ENCODE peak calls at places on chromosome 1, in four cellular contexts. A is effector memory CD4-positive, alpha-beta T cell; R is neural progenitor cell; L is gastrocnemius medialis. Q is an unnamed sample.
A peak's percentile ranks its signal among the peaks of the same experiment; 100 is the strongest.

GRCh38 chr1:78275906-78276690 is 214.7 kb upstream of the PTGFR start:
- DNase-seq in R (no peak), A (no peak), L (no peak), Q (no peak)

GRCh38 chr1:114695430-114696093 is at the start of gene AMPD1:
- DNase-seq in A (no peak), R (no peak), L (no peak), Q (no peak)

GRCh38 chr1:65392497-65392896 is 28.0 kb upstream of the LEPR start:
- DNase-seq in R (no peak), L (peak; percentile 2), A (no peak), Q (no peak)

GRCh38 chr1:186304982-186305949 is 69.8 kb downstream of the TPR start:
- DNase-seq in R (peak; percentile 44), L (no peak), A (no peak), Q (no peak)

GRCh38 chr1:93506140-93506539 is 58.2 kb downstream of the FNBP1L start:
- DNase-seq in L (no peak), A (no peak), R (no peak), Q (no peak)

GRCh38 chr1:94819945-94820746 is at the start of gene SLC44A3:
- DNase-seq in L (no peak), A (no peak), R (peak; percentile 82), Q (no peak)

GRCh38 chr1:227883641-227884301 is 64.0 kb downstream of the WNT9A start:
- DNase-seq in L (no peak), R (no peak), A (no peak), Q (peak; percentile 1)

GRCh38 chr1:239140968-239141367 is 245.4 kb upstream of the CHRM3 start:
- DNase-seq in L (no peak), A (no peak), R (no peak), Q (no peak)

GRCh38 chr1:74505133-74505532 is 7.3 kb downstream of the LRRC53 start:
- DNase-seq in A (no peak), R (peak; percentile 71), L (no peak), Q (no peak)

GRCh38 chr1:92480200-92480812 is 6.4 kb downstream of the GFI1 start:
- DNase-seq in L (no peak), A (no peak), R (peak; percentile 35), Q (no peak)

GRCh38 chr1:92479587-92479986 is 7.1 kb downstream of the GFI1 start:
- DNase-seq in L (no peak), A (no peak), R (no peak), Q (no peak)

GRCh38 chr1:92482404-92482664 is 4.4 kb downstream of the GFI1 start:
- DNase-seq in A (no peak), L (no peak), R (no peak), Q (no peak)

GRCh38 chr1:92481598-92482403 is 4.9 kb downstream of the GFI1 start:
- DNase-seq in A (no peak), L (no peak), R (peak; percentile 59), Q (no peak)

DNA sequence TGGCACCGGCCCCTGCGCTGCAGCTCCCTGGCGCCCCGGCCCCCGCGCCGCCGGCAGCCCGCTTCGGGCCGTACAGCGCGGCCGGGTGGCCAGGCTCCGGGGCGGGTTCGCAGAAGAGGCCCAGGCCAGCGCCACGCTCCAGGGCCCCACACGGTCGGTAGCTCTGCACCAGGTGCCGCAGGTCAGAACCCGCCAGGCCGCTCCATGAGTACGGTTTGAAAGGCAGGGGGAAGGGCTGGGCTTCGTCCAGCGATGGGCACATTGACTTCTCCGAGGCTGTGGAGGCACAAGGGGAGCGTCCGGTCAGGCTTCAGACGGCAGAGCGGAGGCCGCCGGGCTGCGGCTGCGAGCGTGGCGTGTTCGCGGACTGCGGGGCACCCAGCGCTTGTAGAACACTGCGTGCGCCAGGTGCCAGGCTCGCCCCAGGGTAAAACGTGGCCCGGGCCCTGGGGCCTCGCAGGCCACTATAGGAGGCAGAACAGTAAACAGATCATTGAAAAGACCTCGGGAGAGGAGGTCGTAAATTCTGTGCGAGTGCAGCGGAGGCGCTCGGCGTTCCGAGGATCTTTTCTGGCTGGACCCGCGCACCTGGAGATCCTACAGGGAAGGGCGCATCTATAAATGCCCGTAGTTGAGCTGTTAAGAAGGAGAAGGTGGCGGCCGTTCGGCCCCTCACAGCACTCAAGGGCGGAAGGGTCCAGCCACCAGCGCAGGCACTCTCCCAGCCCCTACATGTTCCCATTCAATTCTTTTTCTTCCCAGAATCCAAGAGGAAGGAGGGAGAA is 5.7 kb downstream of the GFI1 start:
- DNase-seq in A (no peak), R (peak; percentile 64), L (no peak), Q (no peak)
- H3K27me3 ChIP-seq in A (no peaks in the 10 kb centered on the region), R (peaks cover 100% of the 10 kb centered on the region), L (peaks cover 66% of the 10 kb centered on the region), Q (no peaks in the 10 kb centered on the region)

GRCh38 chr1:160098852-160099647 is 631 bp upstream of the IGSF8 start:
- DNase-seq in R (peak; percentile 97), A (peak; percentile 97), L (peak; percentile 97), Q (peak; percentile 99)
- H3K4me1 ChIP-seq in R (peaks cover 38% of the 10 kb centered on the region), A (peaks cover 40% of the 10 kb centered on the region), L (peaks cover 47% of the 10 kb centered on the region), Q (peaks cover 77% of the 10 kb centered on the region)

DNA sequence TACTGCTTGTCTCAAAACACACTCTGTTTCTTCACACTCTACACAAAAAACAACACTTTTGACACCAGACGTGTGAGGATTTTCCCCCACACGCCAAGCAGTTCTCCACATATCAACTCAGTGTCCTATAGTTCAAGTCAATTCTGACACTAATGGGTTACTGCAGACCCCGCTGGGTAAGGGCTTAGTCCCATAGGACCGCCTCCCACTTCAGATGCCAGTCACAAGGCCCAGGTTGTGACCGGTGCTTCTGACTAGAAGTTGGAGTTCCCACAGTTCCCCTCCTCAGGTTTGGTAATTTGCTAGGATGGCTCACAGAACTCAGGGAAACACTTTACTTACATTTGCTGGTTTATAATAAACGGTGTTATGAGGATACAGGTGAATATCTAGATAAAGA is 19.9 kb downstream of the VPS13D start:
- DNase-seq in R (no peak), A (no peak), L (no peak), Q (no peak)
- H3K36me3 ChIP-seq in R (peaks cover 8% of the 10 kb centered on the region), A (peaks cover 61% of the 10 kb centered on the region), L (peaks cover 2% of the 10 kb centered on the region), Q (peaks cover 48% of the 10 kb centered on the region)

DNA sequence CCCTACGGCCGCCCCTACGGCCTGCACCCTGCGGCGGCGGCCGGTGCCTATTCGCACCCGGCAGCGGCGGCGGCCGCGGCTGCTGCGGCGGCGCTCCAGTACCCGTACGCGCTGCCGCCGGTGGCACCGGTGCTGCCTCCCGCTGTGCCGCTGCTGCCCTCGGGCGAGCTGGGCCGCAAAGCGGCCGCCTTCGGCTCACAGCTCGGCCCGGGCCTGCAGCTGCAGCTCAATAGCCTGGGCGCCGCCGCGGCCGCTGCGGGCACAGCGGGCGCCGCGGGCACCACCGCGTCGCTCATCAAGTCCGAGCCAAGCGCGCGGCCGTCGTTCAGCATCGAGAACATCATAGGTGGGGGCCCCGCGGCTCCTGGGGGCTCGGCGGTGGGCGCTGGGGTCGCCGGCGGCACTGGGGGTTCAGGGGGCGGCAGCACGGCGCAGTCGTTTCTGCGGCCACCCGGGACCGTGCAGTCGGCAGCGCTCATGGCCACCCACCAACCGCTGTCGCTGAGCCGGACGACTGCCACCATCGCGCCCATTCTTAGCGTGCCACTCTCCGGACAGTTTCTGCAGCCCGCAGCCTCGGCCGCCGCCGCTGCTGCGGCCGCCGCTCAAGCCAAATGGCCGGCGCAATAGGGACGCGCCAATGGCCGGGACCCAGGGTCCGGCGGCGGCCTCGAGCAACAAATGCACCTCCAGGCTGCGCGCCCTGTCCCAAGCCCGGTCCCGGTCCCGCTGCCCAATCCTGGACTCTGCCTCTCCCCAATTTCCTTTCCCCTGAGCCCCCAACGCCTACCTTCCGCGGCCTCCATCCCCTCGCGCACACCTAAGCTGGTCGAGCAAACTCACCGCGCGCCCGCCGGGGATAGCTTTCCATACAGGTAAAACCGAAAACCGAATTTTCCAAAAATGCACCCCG is 1.8 kb downstream of the FOXD3 start:
- DNase-seq in R (peak; percentile 81), L (no peak), A (no peak), Q (no peak)
- H3K27me3 ChIP-seq in R (peaks cover 100% of the 10 kb centered on the region), L (peaks cover 99% of the 10 kb centered on the region), A (peaks cover 89% of the 10 kb centered on the region), Q (peaks cover 77% of the 10 kb centered on the region)

GRCh38 chr1:175717610-175718195 is 25.7 kb downstream of the TNR start:
- DNase-seq in R (peak; percentile 40), A (no peak), L (no peak), Q (no peak)
- H3K4me1 ChIP-seq in R (peaks cover 32% of the 10 kb centered on the region), A (no peaks in the 10 kb centered on the region), L (no peaks in the 10 kb centered on the region), Q (no peaks in the 10 kb centered on the region)

DNA sequence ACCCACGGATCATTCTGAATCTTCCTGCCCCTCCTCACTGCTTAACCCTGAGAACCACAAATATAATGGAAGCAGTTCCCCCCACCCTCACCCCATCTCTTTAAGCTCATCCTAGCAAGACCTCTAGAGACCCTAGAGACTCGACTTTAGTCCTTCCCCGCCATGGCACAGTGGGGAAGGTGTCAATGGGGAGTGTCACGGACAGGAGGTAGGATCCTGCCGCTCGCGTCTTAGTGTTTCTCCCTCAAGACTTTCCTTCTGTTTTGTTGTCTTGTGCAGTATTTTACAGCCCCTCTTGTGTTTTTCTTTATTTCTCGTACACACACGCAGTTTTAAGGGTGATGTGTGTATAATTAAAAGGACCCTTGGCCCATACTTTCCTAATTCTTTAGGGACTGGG is 677 bp upstream of the PMF1 start:
- DNase-seq in A (no peak), R (no peak), L (no peak), Q (no peak)
- H3K36me3 ChIP-seq in A (peaks cover 24% of the 10 kb centered on the region), R (no peaks in the 10 kb centered on the region), L (no peaks in the 10 kb centered on the region), Q (peaks cover 4% of the 10 kb centered on the region)

DNA sequence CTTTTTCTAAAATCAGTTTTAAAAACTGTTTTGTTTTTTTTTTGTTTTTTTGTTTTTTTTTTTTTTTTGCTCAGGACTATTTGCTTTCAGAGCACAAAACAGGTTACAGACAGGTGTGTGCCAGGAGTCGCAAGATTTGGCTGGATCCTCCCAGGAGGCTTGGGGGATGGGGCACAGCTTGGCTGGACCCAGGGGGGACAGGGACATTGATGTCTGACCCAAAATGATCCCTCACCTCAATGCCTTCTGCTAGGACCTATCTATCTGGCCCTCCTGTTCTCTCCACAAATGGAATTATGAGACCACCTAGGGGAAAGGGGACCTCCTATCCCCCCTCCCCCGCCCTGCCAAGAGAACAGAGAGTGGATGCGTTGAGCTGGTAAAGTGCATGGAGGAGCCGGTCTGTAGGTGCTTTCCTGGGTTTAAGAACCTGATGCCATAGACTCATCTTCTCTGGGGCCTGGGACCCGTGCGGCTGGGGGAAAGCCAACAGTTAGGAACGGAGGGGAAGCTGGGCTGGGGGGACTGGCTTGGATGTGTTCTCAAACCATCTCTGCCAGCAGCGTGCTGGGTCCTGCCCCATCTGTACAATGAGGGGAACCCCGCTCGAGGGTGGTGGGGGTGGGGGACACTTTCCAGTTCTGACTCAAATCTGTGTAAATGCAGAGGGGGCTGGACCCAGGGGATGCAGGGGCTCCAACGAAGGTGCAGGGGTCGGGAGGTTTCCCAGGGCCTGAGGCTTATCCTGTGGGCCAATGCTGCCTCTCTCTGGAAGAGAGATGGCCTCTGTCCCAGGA is 28.9 kb downstream of the RUNX3 start:
- DNase-seq in A (no peak), R (no peak), L (no peak), Q (no peak)
- H3K27me3 ChIP-seq in A (no peaks in the 10 kb centered on the region), R (no peaks in the 10 kb centered on the region), L (peaks cover 8% of the 10 kb centered on the region), Q (no peaks in the 10 kb centered on the region)

Q was measured in CD8-positive, alpha-beta T cell.